ENCODE peak calls at places on chromosomes 6 and 20, in six cellular contexts. W is A549, U is tibial nerve, B is transverse colon, Y is ovary, T is GM12878. S is an unnamed sample.

GRCh38 chr6:53930330-53930729 is 135.5 kb downstream of the LRRC1 start:
- DNase-seq in W (no peak), U (no peak), B (no peak), Y (no peak), T (no peak), S (no peak)

GRCh38 chr6:7087066-7087465 is 20.7 kb upstream of the RREB1 start:
- DNase-seq in W (no peak), U (no peak), B (no peak), Y (no peak), T (no peak), S (no peak)

GRCh38 chr20:946826-947225 is 30.7 kb upstream of the ANGPT4 start:
- DNase-seq in W (no peak), U (no peak), B (no peak), Y (no peak), T (no peak), S (no peak)

GRCh38 chr6:44051516-44051915 is 75.7 kb downstream of the MRPL14 start:
- DNase-seq in W (no peak), U (no peak), B (no peak), Y (no peak), T (no peak), S (no peak)

GRCh38 chr20:35305682-35306556 is 13.7 kb upstream of the FAM83C start:
- DNase-seq in W (peak; percentile 98), U (no peak), B (peak; percentile 59), Y (no peak), T (no peak), S (peak; percentile 60)

GRCh38 chr6:166573456-166574216 is 12.8 kb downstream of the RAMACL start:
- DNase-seq in W (no peak), U (no peak), B (no peak), Y (no peak), T (no peak), S (no peak)

GRCh38 chr6:151012321-151013294 is 147.1 kb downstream of the MTHFD1L start:
- DNase-seq in W (no peak), U (no peak), B (no peak), Y (no peak), T (no peak), S (no peak)

GRCh38 chr20:37940161-37940560 is 37.2 kb downstream of the VSTM2L start:
- DNase-seq in W (no peak), U (no peak), B (no peak), Y (no peak), T (no peak), S (peak; percentile 14)

GRCh38 chr6:11609324-11610071 is 71.9 kb downstream of the TMEM170B start:
- DNase-seq in W (peak; percentile 48), U (no peak), B (no peak), Y (peak; percentile 28), T (no peak), S (no peak)

GRCh38 chr20:44695295-44696230 is 19.6 kb upstream of the CCN5 start:
- DNase-seq in W (no peak), U (no peak), B (no peak), Y (no peak), T (no peak), S (no peak)

GRCh38 chr6:10962673-10963072 is 75.8 kb downstream of the SYCP2L start:
- DNase-seq in W (no peak), U (no peak), B (no peak), Y (no peak), T (no peak), S (no peak)

GRCh38 chr20:32686530-32687179 is 12.9 kb upstream of the C20orf203 start:
- DNase-seq in W (no peak), U (no peak), B (no peak), Y (no peak), T (no peak), S (no peak)

GRCh38 chr6:32973144-32973854 is 4.9 kb downstream of the BRD2 start:
- DNase-seq in W (no peak), U (no peak), B (peak; percentile 41), Y (peak; percentile 37), T (no peak), S (peak; percentile 39)

GRCh38 chr20:1310087-1310486 is 18.9 kb downstream of the SDCBP2 start:
- DNase-seq in W (no peak), U (no peak), B (no peak), Y (no peak), T (no peak), S (no peak)

GRCh38 chr20:22814475-22815205 is 220.5 kb upstream of the SSTR4 start:
- DNase-seq in W (no peak), U (no peak), B (no peak), Y (no peak), T (no peak), S (no peak)

GRCh38 chr6:50956014-50956413 is 137.3 kb downstream of the TFAP2B start:
- DNase-seq in W (no peak), U (no peak), B (no peak), Y (no peak), T (no peak), S (no peak)

GRCh38 chr20:31705598-31706597 is 16.8 kb downstream of the BCL2L1 start:
- DNase-seq in W (no peak), U (no peak), B (peak; percentile 54), Y (no peak), T (no peak), S (no peak)

GRCh38 chr6:98335594-98335993 is 498.8 kb upstream of the POU3F2 start:
- DNase-seq in W (no peak), U (no peak), B (no peak), Y (no peak), T (no peak), S (no peak)

GRCh38 chr6:30763618-30764489 is 19.5 kb upstream of the IER3 start:
- DNase-seq in W (no peak), U (no peak), B (no peak), Y (no peak), T (peak; percentile 66), S (no peak)
- TF ChIP-seq EP300 in W (no peak), U (no peak), B (no peak), Y (no peak), T (no peak), S (no peak)

GRCh38 chr6:42176981-42177380 is 3.8 kb downstream of the GUCA1A start:
- DNase-seq in W (no peak), U (no peak), B (no peak), Y (no peak), T (no peak), S (no peak)

GRCh38 chr6:42177514-42178364 is 4.6 kb downstream of the GUCA1A start:
- DNase-seq in W (no peak), U (no peak), B (no peak), Y (no peak), T (no peak), S (no peak)

GRCh38 chr6:42182101-42182500 is 8.9 kb downstream of the GUCA1A start:
- DNase-seq in W (no peak), U (no peak), B (no peak), Y (no peak), T (no peak), S (peak; percentile 47)

GRCh38 chr6:42179956-42180335 is 6.8 kb downstream of the GUCA1A start:
- DNase-seq in W (no peak), U (no peak), B (no peak), Y (no peak), T (no peak), S (no peak)

GRCh38 chr6:42179261-42179955 is 6.2 kb downstream of the GUCA1A start:
- DNase-seq in W (no peak), U (no peak), B (no peak), Y (no peak), T (no peak), S (no peak)
- TF ChIP-seq EP300 in W (no peak), U (no peak), B (no peak), Y (no peak), T (no peak), S (no peak)

GRCh38 chr6:49557177-49557576 is 6.7 kb downstream of the C6orf141 start:
- DNase-seq in W (no peak), U (no peak), B (no peak), Y (no peak), T (no peak), S (no peak)

GRCh38 chr6:49555951-49556350 is 5.5 kb downstream of the C6orf141 start:
- DNase-seq in W (no peak), U (no peak), B (no peak), Y (no peak), T (no peak), S (no peak)

GRCh38 chr6:49558233-49558632 is 7.8 kb downstream of the C6orf141 start:
- DNase-seq in W (no peak), U (no peak), B (no peak), Y (no peak), T (no peak), S (no peak)

GRCh38 chr6:49553353-49553752 is 2.9 kb downstream of the C6orf141 start:
- DNase-seq in W (no peak), U (no peak), B (no peak), Y (no peak), T (no peak), S (no peak)

DNA sequence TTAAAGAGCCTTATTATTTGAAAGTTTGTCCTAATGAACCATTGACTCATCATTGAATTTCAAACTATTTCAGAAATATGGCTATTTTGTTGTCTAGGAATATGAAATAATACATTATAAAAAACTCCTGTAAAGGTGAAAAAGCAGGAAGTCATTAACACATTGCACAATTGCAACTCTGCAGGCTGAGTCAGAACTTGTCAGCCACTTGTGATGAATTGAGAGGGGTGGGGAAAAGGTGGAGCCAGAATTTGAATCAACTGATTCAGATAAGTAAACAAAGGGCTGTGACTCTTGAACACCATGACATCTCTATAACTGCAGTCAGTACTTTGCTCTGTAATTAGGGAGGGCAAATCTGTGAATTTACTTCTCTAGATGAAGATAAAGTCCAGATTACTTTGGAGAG is 6.0 kb downstream of the C6orf141 start:
- DNase-seq in W (peak; percentile 53), U (no peak), B (peak; percentile 63), Y (no peak), T (no peak), S (no peak)
- TF ChIP-seq EP300 in W (peak; percentile 38), U (no peak), B (no peak), Y (no peak), T (no peak), S (no peak)

GRCh38 chr6:144149558-144149893 is 791 bp upstream of the STX11 start:
- DNase-seq in W (no peak), U (no peak), B (no peak), Y (no peak), T (no peak), S (no peak)

GRCh38 chr6:144149894-144150672 is at the start of gene STX11:
- DNase-seq in W (peak; percentile 15), U (peak; percentile 21), B (peak; percentile 76), Y (peak; percentile 14), T (peak; percentile 57), S (peak; percentile 67)

GRCh38 chr6:144152334-144152900 is 2.1 kb downstream of the STX11 start:
- DNase-seq in W (no peak), U (no peak), B (no peak), Y (no peak), T (no peak), S (no peak)

GRCh38 chr6:144150673-144151009 is 324 bp downstream of the STX11 start:
- DNase-seq in W (peak; percentile 20), U (no peak), B (peak; percentile 29), Y (no peak), T (no peak), S (no peak)

GRCh38 chr6:144151010-144151727 is 852 bp downstream of the STX11 start:
- DNase-seq in W (no peak), U (no peak), B (peak; percentile 28), Y (no peak), T (peak; percentile 88), S (no peak)
- TF ChIP-seq EP300 in W (no peak), U (peak; percentile 74), B (no peak), Y (no peak), T (peak; percentile 85), S (no peak)